ENCODE peak calls at places on chromosomes 2 and 18, in four cellular contexts. C, A, K and J are unnamed samples.

GRCh38 chr2:172280820-172281454 is 146.4 kb upstream of the ITGA6 start:
- DNase-seq in A (no peak), C (no peak), K (no peak), J (no peak)

GRCh38 chr2:40488927-40489677 is 37.2 kb upstream of the SLC8A1 start:
- DNase-seq in K (no peak), A (peak; percentile 55), C (no peak), J (peak; percentile 21)

GRCh38 chr2:127093648-127094210 is 13.2 kb downstream of the BIN1 start:
- DNase-seq in A (no peak), K (no peak), C (no peak), J (no peak)

GRCh38 chr2:216188268-216188850 is 79.2 kb downstream of the XRCC5 start:
- DNase-seq in C (no peak), A (no peak), K (no peak), J (no peak)

GRCh38 chr2:75765798-75766197 is 55.1 kb upstream of the GCFC2 start:
- DNase-seq in C (no peak), K (no peak), A (no peak), J (no peak)

GRCh38 chr2:234496835-234497591 is at the start of gene ARL4C:
- DNase-seq in A (peak; percentile 92), K (peak; percentile 81), C (no peak), J (peak; percentile 46)

GRCh38 chr18:50398947-50399346 is 24.1 kb downstream of the SKA1 start:
- DNase-seq in C (no peak), A (no peak), K (no peak), J (no peak)

GRCh38 chr2:10947005-10947440 is 35.3 kb downstream of the KCNF1 start:
- DNase-seq in A (peak; percentile 17), K (no peak), C (no peak), J (peak; percentile 79)

GRCh38 chr2:221572821-221573429 is 821 bp upstream of the EPHA4 start:
- DNase-seq in C (no peak), K (no peak), A (no peak), J (peak; percentile 33)

GRCh38 chr2:128623776-128624424 is 305.2 kb upstream of the HS6ST1 start:
- DNase-seq in C (no peak), K (no peak), A (no peak), J (peak; percentile 6)

GRCh38 chr2:209476367-209477191 is 52.7 kb downstream of the MAP2 start:
- DNase-seq in K (peak; percentile 60), C (no peak), A (peak; percentile 4), J (no peak)

GRCh38 chr2:102940684-102941083 is 178.9 kb downstream of the TMEM182 start:
- DNase-seq in C (no peak), A (no peak), K (no peak), J (no peak)

GRCh38 chr2:168545439-168546082 is 89.5 kb downstream of the CERS6 start:
- DNase-seq in K (no peak), A (peak; percentile 22), C (peak; percentile 39), J (peak; percentile 91)

GRCh38 chr2:164141271-164141670 is 405.5 kb upstream of the FIGN start:
- DNase-seq in C (no peak), K (no peak), A (no peak), J (no peak)

GRCh38 chr2:210440206-210440605 is 36.4 kb downstream of the LANCL1 start:
- DNase-seq in C (no peak), K (no peak), A (no peak), J (no peak)

GRCh38 chr2:67311536-67311935 is 85.6 kb upstream of the ETAA1 start:
- DNase-seq in A (no peak), K (no peak), C (no peak), J (peak; percentile 62)

GRCh38 chr18:6633370-6633769 is 96.1 kb upstream of the ARHGAP28 start:
- DNase-seq in A (no peak), K (no peak), C (no peak), J (no peak)

GRCh38 chr18:55968550-55968949 is 380.6 kb upstream of the TCF4 start:
- DNase-seq in K (no peak), A (no peak), C (no peak), J (peak; percentile 10)

GRCh38 chr2:46801731-46802664 is 113.6 kb downstream of the MCFD2 start:
- DNase-seq in C (no peak), K (no peak), A (no peak), J (peak; percentile 42)

GRCh38 chr2:147546109-147546508 is 298.7 kb upstream of the ACVR2A start:
- DNase-seq in C (no peak), A (no peak), K (no peak), J (no peak)

GRCh38 chr2:69131983-69132675 is 119.2 kb downstream of the ANTXR1 start:
- DNase-seq in A (no peak), K (no peak), C (no peak), J (no peak)

GRCh38 chr2:62381672-62382071 is 124.3 kb downstream of the TMEM17 start:
- DNase-seq in A (no peak), C (no peak), K (no peak), J (no peak)

GRCh38 chr2:171260471-171261424 is 100.1 kb upstream of the TLK1 start:
- DNase-seq in C (no peak), A (no peak), K (no peak), J (no peak)

GRCh38 chr18:76448262-76449109 is 46.6 kb downstream of the ZNF516 start:
- DNase-seq in K (no peak), C (no peak), A (no peak), J (no peak)

GRCh38 chr18:73735836-73736235 is 411.8 kb downstream of the FBXO15 start:
- DNase-seq in C (no peak), K (no peak), A (no peak), J (no peak)

GRCh38 chr2:57210855-57211254 is 835.8 kb upstream of the VRK2 start:
- DNase-seq in C (no peak), A (peak; percentile 29), K (no peak), J (no peak)

GRCh38 chr2:229401126-229401865 is 130.2 kb upstream of the PID1 start:
- DNase-seq in A (no peak), C (no peak), K (no peak), J (no peak)

GRCh38 chr2:96321230-96322103 is 3.6 kb upstream of the ITPRIPL1 start:
- DNase-seq in C (no peak), K (no peak), A (peak; percentile 47), J (no peak)

GRCh38 chr2:159168707-159169106 is 117.8 kb downstream of the WDSUB1 start:
- DNase-seq in A (no peak), K (no peak), C (no peak), J (no peak)

GRCh38 chr2:239194731-239195317 is 206.0 kb downstream of the HDAC4 start:
- DNase-seq in C (no peak), K (no peak), A (no peak), J (no peak)

GRCh38 chr2:238817382-238817781 is 30.5 kb upstream of the TWIST2 start:
- DNase-seq in C (no peak), K (no peak), A (no peak), J (no peak)

GRCh38 chr2:12277305-12278034 is 439.3 kb upstream of the TRIB2 start:
- DNase-seq in A (no peak), K (no peak), C (no peak), J (no peak)

GRCh38 chr18:42675810-42676209 is 439.7 kb downstream of the RIT2 start:
- DNase-seq in A (no peak), C (no peak), K (no peak), J (no peak)

GRCh38 chr2:70935468-70936164 is at the start of gene ATP6V1B1:
- DNase-seq in A (peak; percentile 37), C (no peak), K (no peak), J (no peak)

GRCh38 chr2:70932631-70933230 is 3.0 kb upstream of the ATP6V1B1 start:
- DNase-seq in K (no peak), A (no peak), C (no peak), J (no peak)

GRCh38 chr2:70936979-70937811 is 1.5 kb downstream of the ATP6V1B1 start:
- DNase-seq in C (no peak), K (no peak), A (no peak), J (no peak)

GRCh38 chr2:70936165-70936978 is 672 bp downstream of the ATP6V1B1 start:
- DNase-seq in A (no peak), C (no peak), K (no peak), J (no peak)

DNA sequence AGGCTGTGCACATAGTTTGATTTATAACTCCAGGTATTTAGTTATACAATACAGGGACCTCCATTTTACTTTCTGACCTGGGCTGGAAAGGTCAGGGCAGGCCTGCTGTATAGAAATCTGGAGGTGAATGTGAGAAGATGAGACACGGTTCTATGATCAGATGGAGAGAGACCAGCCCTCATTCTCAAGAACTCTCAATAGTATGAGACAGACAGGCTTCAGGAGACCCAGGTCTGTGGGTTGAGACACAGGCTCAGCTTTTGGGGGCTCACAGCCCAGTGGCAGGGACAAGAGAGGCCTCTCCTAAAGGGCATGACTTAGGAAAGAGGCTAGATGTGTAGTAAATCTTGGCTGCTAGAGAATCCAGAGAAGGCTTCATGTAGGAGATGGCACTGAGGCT is 719 bp upstream of the ATP6V1B1 start:
- DNase-seq in A (no peak), K (no peak), C (no peak), J (no peak)
- H3K27ac ChIP-seq in A (no peak overlapping the region), K (no peak overlapping the region), C (no peak overlapping the region), J (no peak overlapping the region)

DNA sequence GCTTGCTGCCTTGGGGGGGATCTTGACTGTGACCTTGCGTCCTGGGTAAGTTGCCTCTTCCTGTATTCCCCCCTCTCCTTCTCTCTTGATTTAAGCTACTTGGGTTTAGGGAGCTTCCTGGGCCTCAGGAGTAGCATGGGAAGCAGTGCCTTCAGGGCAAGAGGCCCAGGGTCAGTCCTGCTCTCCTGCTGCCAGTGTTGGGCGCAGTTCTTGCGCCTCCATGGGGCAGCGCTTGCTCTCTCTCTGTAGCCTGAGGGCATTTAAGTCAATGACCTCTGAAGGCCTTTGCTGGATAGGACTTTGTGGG is 164.1 kb downstream of the LDLRAD4 start:
- DNase-seq in A (no peak), K (no peak), C (no peak), J (no peak)
- TF ChIP-seq CTCF in A (no peak), K (no peak), C (no peak), J (no peak)

GRCh38 chr18:44590976-44591375 is 89.7 kb upstream of the SETBP1 start:
- DNase-seq in A (no peak), K (no peak), C (no peak), J (no peak)

GRCh38 chr18:44589709-44590108 is 91.0 kb upstream of the SETBP1 start:
- DNase-seq in C (no peak), K (no peak), A (no peak), J (peak; percentile 73)

GRCh38 chr18:44588466-44588865 is 92.2 kb upstream of the SETBP1 start:
- DNase-seq in A (no peak), C (no peak), K (no peak), J (no peak)

GRCh38 chr18:44594779-44595467 is 85.8 kb upstream of the SETBP1 start:
- DNase-seq in K (no peak), C (no peak), A (peak; percentile 40), J (no peak)

GRCh38 chr18:44592639-44593038 is 88.0 kb upstream of the SETBP1 start:
- DNase-seq in A (peak; percentile 55), C (no peak), K (no peak), J (no peak)
- H3K4me1 ChIP-seq in A (peaks cover 42% of the 10 kb centered on the region), C (no peaks in the 10 kb centered on the region), K (no peaks in the 10 kb centered on the region), J (peaks cover 8% of the 10 kb centered on the region)

DNA sequence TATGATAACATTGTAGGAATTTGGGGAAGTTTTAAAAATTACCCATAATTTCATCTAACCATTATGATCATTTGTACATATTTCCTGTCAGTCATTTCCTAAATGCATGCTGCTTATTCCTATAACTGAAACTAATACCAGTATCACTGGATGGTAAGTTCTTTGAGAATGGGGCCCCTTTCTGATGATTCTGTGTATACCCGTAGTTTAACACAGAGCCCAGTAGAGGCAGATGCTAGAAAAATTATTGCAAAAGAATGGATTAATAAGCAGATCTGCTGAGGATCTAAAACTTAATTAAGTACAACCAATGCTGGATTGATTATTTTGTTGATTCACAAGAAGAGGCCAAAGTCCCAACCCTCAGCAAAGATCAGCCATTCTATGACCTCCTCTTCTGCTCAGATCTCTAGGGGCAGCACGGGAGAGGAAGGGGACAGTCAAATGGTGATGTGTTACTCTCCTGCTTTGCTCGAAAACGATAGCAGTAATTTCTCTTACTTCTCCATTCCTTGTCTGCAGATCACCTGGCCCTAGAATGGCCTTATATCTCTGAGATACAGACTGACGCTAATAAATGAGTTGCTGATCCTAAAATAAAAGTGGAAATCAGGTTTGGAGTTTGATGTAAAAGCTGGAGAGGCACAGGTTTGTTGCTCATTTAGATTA is 69.5 kb upstream of the PELI1 start:
- DNase-seq in K (no peak), C (no peak), A (no peak), J (no peak)
- H3K27ac ChIP-seq in K (no peak overlapping the region), C (no peak overlapping the region), A (no peak overlapping the region), J (peak overlapping the region; percentile 97)